ENCODE peak calls at places on chromosomes 1 and 21, in ten cellular contexts. N is ovary; X is heart right ventricle; M is endodermal cell; Q is PC-3; O is tibial nerve; E is iPS DF 6.9; D is SJCRH30; J is prostate gland; S is CD4-positive, CD25-positive, alpha-beta regulatory T cell. F is an unnamed sample.
A peak's percentile ranks its signal among the peaks of the same experiment; 100 is the strongest.

GRCh38 chr1:100896481-100896982 is 642 bp downstream of the SLC30A7 start:
- DNase-seq in E (no peak), O (no peak), N (no peak), D (peak; percentile 52), S (peak; percentile 77), M (peak; percentile 71), J (peak; percentile 7), Q (peak; percentile 79), X (peak; percentile 22), F (peak; percentile 64)

GRCh38 chr1:198794498-198794897 is 155.7 kb downstream of the PTPRC start:
- DNase-seq in M (no peak), O (no peak), J (no peak), D (no peak), E (no peak), Q (no peak), S (no peak), X (no peak), N (no peak), F (no peak)

GRCh38 chr1:45037456-45037855 is 25.4 kb downstream of the UROD start:
- DNase-seq in M (no peak), S (no peak), X (no peak), J (no peak), N (no peak), D (no peak), O (no peak), Q (peak; percentile 28), E (no peak), F (no peak)

GRCh38 chr1:10759413-10760200 is 36.8 kb downstream of the CASZ1 start:
- DNase-seq in S (no peak), N (no peak), M (no peak), Q (peak; percentile 25), X (no peak), O (no peak), D (no peak), E (no peak), J (no peak), F (no peak)

GRCh38 chr1:246280551-246280950 is 226.5 kb downstream of the SMYD3 start:
- DNase-seq in Q (peak; percentile 44), S (no peak), N (no peak), O (no peak), D (peak; percentile 21), M (no peak), E (no peak), X (no peak), J (no peak), F (no peak)

GRCh38 chr1:66412689-66413088 is 121.3 kb upstream of the SGIP1 start:
- DNase-seq in E (no peak), S (no peak), M (no peak), Q (no peak), X (no peak), O (no peak), N (no peak), D (no peak), J (no peak), F (no peak)

GRCh38 chr1:204477036-204477740 is 17.4 kb downstream of the PIK3C2B start:
- DNase-seq in N (no peak), X (no peak), M (no peak), S (no peak), J (no peak), O (no peak), D (no peak), Q (no peak), E (no peak), F (no peak)

GRCh38 chr1:241706257-241706656 is 54.2 kb downstream of the WDR64 start:
- DNase-seq in J (no peak), S (no peak), O (no peak), E (no peak), N (no peak), M (no peak), X (no peak), D (no peak), Q (peak; percentile 89), F (no peak)

GRCh38 chr1:97918961-97919360 is 1.9 kb downstream of the DPYD start:
- DNase-seq in Q (no peak), S (no peak), D (no peak), O (no peak), J (no peak), M (no peak), N (no peak), E (no peak), X (no peak), F (no peak)

GRCh38 chr1:230558324-230558723 is 84.0 kb upstream of the COG2 start:
- DNase-seq in E (no peak), Q (no peak), D (no peak), J (no peak), S (no peak), X (no peak), N (no peak), O (no peak), M (no peak), F (no peak)

GRCh38 chr21:16420086-16420724 is 690.4 kb downstream of the USP25 start:
- DNase-seq in O (peak; percentile 38), S (no peak), Q (no peak), X (peak; percentile 64), M (no peak), J (peak; percentile 67), N (peak; percentile 53), E (no peak), D (peak; percentile 91), F (no peak)

GRCh38 chr1:156748670-156749428 is 2.6 kb downstream of the HDGF start:
- DNase-seq in X (peak; percentile 68), J (no peak), S (no peak), Q (peak; percentile 77), M (peak; percentile 58), D (peak; percentile 34), O (peak; percentile 42), E (no peak), N (peak; percentile 72), F (no peak)

GRCh38 chr1:185585770-185586169 is 148.4 kb upstream of the HMCN1 start:
- DNase-seq in S (no peak), E (no peak), M (peak; percentile 66), X (no peak), N (no peak), Q (peak; percentile 77), O (no peak), D (no peak), J (no peak), F (no peak)

GRCh38 chr1:1359316-1359667 is 937 bp upstream of the MXRA8 start:
- DNase-seq in E (no peak), S (no peak), J (no peak), X (peak; percentile 21), M (no peak), D (peak; percentile 60), O (no peak), Q (no peak), N (no peak), F (no peak)

GRCh38 chr1:8091691-8092090 is 65.6 kb upstream of the ERRFI1 start:
- DNase-seq in X (no peak), S (no peak), M (no peak), N (no peak), D (peak; percentile 67), J (no peak), E (no peak), Q (no peak), O (no peak), F (no peak)
- H3K4me1 ChIP-seq in X (peaks cover 11% of the 10 kb centered on the region), S (peaks cover 6% of the 10 kb centered on the region), M (no peaks in the 10 kb centered on the region), N (peaks cover 3% of the 10 kb centered on the region), D (peaks cover 60% of the 10 kb centered on the region), J (no peaks in the 10 kb centered on the region), E (no peaks in the 10 kb centered on the region), Q (peaks cover 67% of the 10 kb centered on the region), O (peaks cover 23% of the 10 kb centered on the region), F (no peaks in the 10 kb centered on the region)

GRCh38 chr1:206508956-206509355 is 1.6 kb downstream of the RASSF5 start:
- DNase-seq in X (no peak), E (no peak), Q (no peak), S (no peak), J (peak; percentile 33), D (peak; percentile 60), M (no peak), O (no peak), N (no peak), F (no peak)

GRCh38 chr1:206507395-206508129 is at the start of gene RASSF5:
- DNase-seq in S (peak; percentile 76), O (peak; percentile 86), M (peak; percentile 96), Q (peak; percentile 90), N (peak; percentile 74), J (peak; percentile 89), D (no peak), X (peak; percentile 83), E (no peak), F (peak; percentile 65)

GRCh38 chr1:206509612-206510257 is 2.4 kb downstream of the RASSF5 start:
- DNase-seq in Q (no peak), O (no peak), D (no peak), S (no peak), X (no peak), M (no peak), J (no peak), E (no peak), N (no peak), F (no peak)

GRCh38 chr1:206506803-206507394 is 432 bp upstream of the RASSF5 start:
- DNase-seq in S (no peak), O (no peak), N (no peak), X (no peak), E (no peak), M (no peak), D (no peak), Q (no peak), J (no peak), F (no peak)

GRCh38 chr1:206508130-206508884 is 976 bp downstream of the RASSF5 start:
- DNase-seq in J (no peak), S (no peak), O (no peak), N (no peak), M (no peak), E (no peak), X (no peak), D (no peak), Q (no peak), F (no peak)
- H3K4me3 ChIP-seq in J (peak overlapping the region; percentile 53), S (no peak overlapping the region), O (peak overlapping the region; percentile 80), N (peak overlapping the region; percentile 50), M (no peak overlapping the region), E (no peak overlapping the region), X (peak overlapping the region; percentile 61), D (no peak overlapping the region), Q (peak overlapping the region; percentile 69), F (peak overlapping the region; percentile 62)

GRCh38 chr1:14282583-14283186 is 315.8 kb upstream of the KAZN start:
- DNase-seq in E (no peak), O (no peak), D (no peak), N (no peak), Q (peak; percentile 48), J (no peak), X (no peak), S (no peak), M (peak; percentile 72), F (no peak)
- H3K27me3 ChIP-seq in E (no peaks in the 10 kb centered on the region), O (no peaks in the 10 kb centered on the region), D (no peaks in the 10 kb centered on the region), N (no peaks in the 10 kb centered on the region), Q (no peaks in the 10 kb centered on the region), J (no peaks in the 10 kb centered on the region), X (no peaks in the 10 kb centered on the region), S (no peaks in the 10 kb centered on the region), M (no peaks in the 10 kb centered on the region), F (no peaks in the 10 kb centered on the region)

DNA sequence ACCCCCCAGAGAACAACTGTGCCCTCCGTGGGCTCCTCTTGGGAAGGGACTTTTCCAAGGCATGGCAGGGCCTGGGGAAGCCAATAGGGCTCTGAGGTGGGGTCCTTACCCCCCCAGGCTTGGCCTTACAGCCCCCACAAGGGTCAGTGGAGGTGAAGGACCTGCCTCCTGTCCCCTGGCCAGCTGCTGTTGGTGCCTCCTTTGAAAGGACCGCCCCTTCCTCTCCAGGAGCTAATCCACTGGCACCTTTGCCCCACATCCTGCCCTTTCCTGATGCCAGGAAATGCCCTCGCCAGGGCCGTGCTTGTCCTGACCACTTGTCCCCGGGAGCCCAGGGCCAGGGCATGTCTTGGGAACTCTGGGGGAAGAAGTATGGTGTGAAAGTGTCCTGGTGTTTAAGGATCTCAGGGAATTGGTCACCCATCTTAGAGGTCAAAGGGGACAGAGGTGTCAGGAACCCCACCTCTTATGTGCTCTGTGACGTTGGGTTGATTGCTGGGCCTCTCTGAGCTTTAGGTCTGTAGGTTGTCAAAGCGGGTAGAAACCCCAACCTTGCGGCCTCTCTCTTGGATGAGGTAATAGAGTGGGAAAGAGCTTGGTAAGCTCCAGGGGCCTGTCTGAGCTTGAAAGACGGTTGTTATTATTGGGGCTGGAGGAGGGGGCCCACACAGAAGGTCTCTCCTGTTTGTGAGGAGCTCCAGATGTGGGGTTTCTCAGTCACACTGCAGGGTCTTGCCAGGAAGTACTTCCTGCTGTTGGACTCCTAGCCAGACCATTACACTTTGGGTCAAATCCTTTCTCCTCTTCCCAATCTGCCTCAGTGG is 2.8 kb downstream of the KCNQ4 start:
- DNase-seq in Q (no peak), D (no peak), J (no peak), N (no peak), X (no peak), M (no peak), E (no peak), S (no peak), O (no peak), F (no peak)
- H3K4me1 ChIP-seq in Q (peaks cover 10% of the 10 kb centered on the region), D (peaks cover 15% of the 10 kb centered on the region), J (no peaks in the 10 kb centered on the region), N (peaks cover 9% of the 10 kb centered on the region), X (peaks cover 24% of the 10 kb centered on the region), M (no peaks in the 10 kb centered on the region), E (peaks cover 5% of the 10 kb centered on the region), S (peaks cover 8% of the 10 kb centered on the region), O (peaks cover 25% of the 10 kb centered on the region), F (peaks cover 8% of the 10 kb centered on the region)